ENCODE peak calls at places on chromosomes 6 and 20, in nine cellular contexts. I, N, Y, Z, R, J, F, L and K are unnamed samples.

GRCh38 chr6:52994789-52995078 is 350 bp downstream of the GSTA4 start:
- DNase-seq in R (no peak), I (no peak), Z (peak), L (peak), N (no peak), J (no peak), Y (no peak), F (no peak), K (no peak)

GRCh38 chr20:42735539-42735938 is 454.2 kb downstream of the PTPRT start:
- DNase-seq in F (no peak), R (no peak), Z (no peak), I (no peak), J (no peak), L (no peak), N (no peak), Y (no peak), K (no peak)

GRCh38 chr6:158780963-158781691 is 38.0 kb downstream of the EZR start:
- DNase-seq in Y (no peak), F (peak), Z (no peak), R (no peak), N (peak), L (no peak), J (no peak), I (peak), K (no peak)

GRCh38 chr20:14012671-14013070 is 17.4 kb downstream of the MACROD2 start:
- DNase-seq in N (no peak), F (no peak), I (no peak), R (no peak), J (no peak), Y (no peak), Z (no peak), L (no peak), K (no peak)

GRCh38 chr6:22099241-22099640 is 197.6 kb downstream of the PRL start:
- DNase-seq in R (no peak), L (no peak), J (no peak), F (no peak), N (no peak), Y (no peak), Z (no peak), I (no peak), K (no peak)

GRCh38 chr6:44257007-44257752 is at the start of gene SLC35B2:
- DNase-seq in F (peak), I (peak), N (peak), R (peak), J (peak), L (peak), Y (peak), Z (peak), K (peak)

GRCh38 chr6:73134588-73134987 is 90.7 kb downstream of the KHDC1L start:
- DNase-seq in J (peak), L (peak), Z (peak), N (peak), Y (peak), I (peak), F (no peak), R (peak), K (no peak)

GRCh38 chr6:106247293-106247692 is 78.3 kb downstream of the ATG5 start:
- DNase-seq in I (no peak), R (peak), N (peak), Y (no peak), Z (no peak), F (no peak), L (peak), J (peak), K (no peak)

GRCh38 chr6:150273457-150274309 is 95.1 kb upstream of the IYD start:
- DNase-seq in Z (no peak), N (no peak), I (no peak), J (no peak), Y (no peak), F (no peak), R (no peak), L (no peak), K (no peak)

GRCh38 chr20:3890410-3890751 is 1.2 kb downstream of the PANK2 start:
- DNase-seq in I (no peak), J (peak), L (peak), F (peak), Z (peak), N (peak), R (peak), Y (peak), K (no peak)

GRCh38 chr6:145213614-145214013 is 521.7 kb downstream of the EPM2A start:
- DNase-seq in Y (no peak), L (no peak), F (no peak), R (no peak), N (no peak), I (no peak), Z (no peak), J (no peak), K (peak)

GRCh38 chr6:136069119-136069518 is 181.0 kb downstream of the MTFR2 start:
- DNase-seq in N (no peak), R (peak), J (peak), Z (no peak), Y (peak), I (no peak), F (peak), L (peak), K (no peak)

GRCh38 chr20:35539756-35540212 is 2.1 kb upstream of the ERGIC3 start:
- DNase-seq in N (no peak), J (no peak), R (no peak), Y (peak), Z (peak), I (peak), F (no peak), L (no peak), K (no peak)

GRCh38 chr20:53896647-53897046 is 173.7 kb downstream of the BCAS1 start:
- DNase-seq in F (no peak), N (no peak), J (no peak), R (no peak), Z (no peak), L (no peak), I (no peak), Y (no peak), K (no peak)

GRCh38 chr6:1554881-1555569 is 54.7 kb upstream of the FOXC1 start:
- DNase-seq in Z (peak), N (peak), L (peak), Y (no peak), F (no peak), J (peak), I (no peak), R (peak), K (peak)

GRCh38 chr6:31792741-31793140 is 2.8 kb downstream of the VARS1 start:
- DNase-seq in F (peak), I (no peak), Z (no peak), Y (peak), L (peak), J (no peak), N (peak), R (peak), K (no peak)

GRCh38 chr6:109526905-109527628 is 44.0 kb upstream of the ZBTB24 start:
- DNase-seq in Y (peak), R (peak), J (peak), I (peak), F (peak), L (peak), N (peak), Z (peak), K (peak)

GRCh38 chr20:48659888-48660287 is 167.9 kb downstream of the PREX1 start:
- DNase-seq in J (no peak), Z (no peak), F (no peak), L (no peak), Y (no peak), N (no peak), R (no peak), I (no peak), K (no peak)

GRCh38 chr6:148429423-148429822 is 86.8 kb downstream of the SASH1 start:
- DNase-seq in I (no peak), J (no peak), F (no peak), R (no peak), Y (no peak), L (no peak), N (no peak), Z (no peak), K (no peak)

GRCh38 chr6:21754891-21755290 is 161.3 kb downstream of the SOX4 start:
- DNase-seq in F (peak), R (peak), N (peak), J (peak), Y (peak), I (peak), L (peak), Z (no peak), K (no peak)

GRCh38 chr6:26200918-26201721 is 113.9 kb downstream of the HFE start:
- DNase-seq in N (no peak), Z (peak), Y (no peak), F (no peak), J (no peak), R (no peak), L (no peak), I (no peak), K (no peak)
- H3K4me3 ChIP-seq in N (no peak), Z (peak), Y (no peak), F (no peak), J (no peak), R (no peak), L (no peak), I (no peak), K (no peak)

DNA sequence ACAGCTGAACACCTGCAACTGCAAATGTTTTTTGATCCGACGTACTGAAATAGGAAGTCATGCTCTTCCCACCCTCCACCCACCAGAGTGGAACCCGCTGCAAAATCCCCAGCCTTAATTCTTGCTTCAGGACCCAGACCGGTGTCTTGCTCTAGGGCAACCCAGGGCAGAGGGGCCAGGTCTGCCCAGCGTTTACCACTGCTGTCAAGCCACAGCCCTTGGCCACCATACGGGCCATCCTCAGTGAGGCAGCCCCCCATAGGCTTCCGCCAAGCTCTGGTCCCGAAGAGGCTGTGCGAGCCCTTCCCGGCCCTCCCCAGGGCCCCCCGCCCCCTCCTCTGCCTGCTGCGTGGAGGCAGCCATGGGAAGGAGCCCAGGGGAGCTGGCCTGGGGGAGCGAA is 334.4 kb downstream of the ZFAND3 start:
- DNase-seq in N (no peak), R (no peak), Z (no peak), J (no peak), F (no peak), L (no peak), Y (no peak), I (no peak), K (no peak)
- H2AFZ ChIP-seq in N (no peak), R (no peak), Z (no peak), J (no peak), F (no peak), L (no peak), Y (no peak), I (no peak), K (no peak)

DNA sequence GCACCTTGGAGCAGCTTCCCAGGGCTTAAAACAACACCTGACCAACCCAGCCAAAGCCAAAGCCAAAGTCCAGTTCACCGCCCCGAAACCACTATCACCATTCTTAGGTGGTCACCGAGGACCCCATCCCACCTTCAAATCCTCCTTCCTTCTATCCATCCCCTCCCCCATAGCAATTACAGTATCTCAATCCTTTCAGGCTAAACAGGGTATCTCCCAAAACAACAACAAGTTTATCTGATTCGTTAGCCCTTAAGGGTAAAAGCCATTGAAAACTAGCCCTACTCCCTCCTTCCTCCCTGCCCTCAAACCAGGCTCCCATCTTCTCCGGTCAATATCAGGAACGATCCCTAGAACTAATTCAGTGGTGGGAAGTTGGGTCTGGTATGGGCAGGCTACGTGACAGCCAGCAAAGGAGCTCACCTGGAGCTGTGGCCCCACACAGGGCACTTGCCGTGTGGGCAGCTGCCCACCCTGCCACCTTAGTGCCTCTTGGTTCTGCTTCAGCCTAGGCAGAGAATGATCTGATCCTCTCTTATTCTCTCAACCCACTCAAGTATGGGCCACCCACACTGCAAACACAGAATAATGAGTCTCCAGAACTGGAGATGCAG is 2.0 kb downstream of the ARHGAP18 start:
- DNase-seq in L (no peak), Y (no peak), Z (no peak), R (no peak), J (no peak), N (no peak), F (no peak), I (no peak), K (no peak)
- H3K4me3 ChIP-seq in L (no peak), Y (peak), Z (no peak), R (peak), J (peak), N (peak), F (peak), I (no peak), K (peak)

DNA sequence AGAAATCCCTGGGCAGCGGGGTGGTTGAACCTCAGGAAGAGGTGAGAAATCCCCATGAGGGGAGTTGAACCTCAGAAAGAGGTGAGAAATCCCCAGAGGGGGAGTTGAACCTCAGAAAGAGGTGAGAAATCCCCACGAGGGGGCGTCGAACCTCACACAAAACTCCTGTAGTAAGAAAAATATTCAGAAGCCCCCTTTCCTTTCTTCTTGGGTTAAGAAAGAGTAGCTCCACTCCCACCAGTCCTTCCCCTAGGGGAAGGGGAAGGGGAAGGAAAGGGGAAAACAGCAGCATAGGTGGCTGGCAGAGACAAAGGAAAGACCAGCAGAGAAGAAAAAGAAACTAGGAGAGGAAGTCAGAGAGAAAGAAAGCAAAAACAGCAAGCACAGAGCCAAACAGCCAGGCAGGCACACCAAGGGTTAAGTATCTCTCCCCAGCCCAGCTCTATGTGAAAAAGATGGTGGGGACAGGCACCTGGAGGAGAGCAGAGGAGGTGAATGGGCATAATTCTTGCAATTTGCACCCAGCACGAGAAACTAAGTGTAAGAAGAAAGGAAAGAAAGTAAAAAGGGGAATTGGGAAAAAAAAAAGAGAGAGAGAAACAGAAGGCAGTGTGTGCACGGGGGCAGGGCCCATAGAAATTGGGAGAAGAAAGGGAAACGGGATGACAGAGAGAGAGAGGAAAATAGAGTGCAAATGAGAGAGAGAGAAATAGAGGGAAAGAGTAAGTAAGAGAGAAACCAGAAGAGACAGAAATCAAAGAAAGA is 88.2 kb downstream of the PLG start:
- DNase-seq in Y (no peak), R (peak), Z (peak), J (no peak), L (no peak), F (no peak), N (no peak), I (no peak), K (no peak)
- H2AFZ ChIP-seq in Y (no peak), R (peak), Z (peak), J (no peak), L (no peak), F (peak), N (peak), I (no peak), K (no peak)

DNA sequence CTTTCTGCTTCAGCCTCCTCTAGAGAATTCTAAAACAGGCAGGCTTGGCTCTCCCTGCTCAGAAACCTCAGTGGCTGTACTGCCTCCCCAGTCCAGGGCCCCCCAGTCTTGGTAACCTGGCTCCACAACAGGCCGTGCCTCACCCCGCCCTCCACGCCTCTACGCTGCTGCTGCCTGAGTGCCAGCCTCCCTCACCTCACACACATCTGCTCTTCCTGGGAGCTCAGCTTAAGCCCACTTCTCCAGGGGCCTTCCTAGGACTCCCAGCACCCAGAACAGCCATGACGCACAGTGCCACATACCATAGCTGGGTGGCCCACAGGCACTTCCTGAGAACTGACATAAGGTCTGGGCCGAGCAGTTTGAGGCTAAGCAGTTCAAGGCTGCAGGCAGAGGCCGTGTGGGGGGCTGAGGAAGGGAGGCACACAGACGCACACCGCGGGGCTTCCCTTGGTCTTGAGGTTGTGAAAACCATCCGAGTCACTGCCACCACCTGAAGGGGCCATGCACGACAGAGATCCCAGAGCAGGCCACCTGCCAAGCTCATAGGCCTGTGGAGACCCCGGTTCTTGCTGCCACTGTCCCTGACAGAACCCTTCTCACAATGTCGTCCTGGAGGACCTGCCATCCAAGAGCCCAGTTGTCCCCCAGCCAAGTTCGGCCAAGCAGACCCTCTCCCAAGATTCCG is 42.6 kb downstream of the DSTN start:
- DNase-seq in L (peak), Y (peak), Z (peak), F (peak), I (peak), N (no peak), J (peak), R (peak), K (no peak)
- H3K4me3 ChIP-seq in L (no peak), Y (no peak), Z (no peak), F (no peak), I (no peak), N (no peak), J (no peak), R (no peak), K (no peak)

GRCh38 chr6:119323926-119324325 is 25.6 kb downstream of the MAN1A1 start:
- DNase-seq in R (no peak), N (no peak), I (no peak), Z (no peak), J (no peak), F (no peak), Y (peak), L (peak), K (no peak)
- H2AFZ ChIP-seq in R (no peak), N (no peak), I (no peak), Z (no peak), J (no peak), F (no peak), Y (no peak), L (no peak), K (no peak)

DNA sequence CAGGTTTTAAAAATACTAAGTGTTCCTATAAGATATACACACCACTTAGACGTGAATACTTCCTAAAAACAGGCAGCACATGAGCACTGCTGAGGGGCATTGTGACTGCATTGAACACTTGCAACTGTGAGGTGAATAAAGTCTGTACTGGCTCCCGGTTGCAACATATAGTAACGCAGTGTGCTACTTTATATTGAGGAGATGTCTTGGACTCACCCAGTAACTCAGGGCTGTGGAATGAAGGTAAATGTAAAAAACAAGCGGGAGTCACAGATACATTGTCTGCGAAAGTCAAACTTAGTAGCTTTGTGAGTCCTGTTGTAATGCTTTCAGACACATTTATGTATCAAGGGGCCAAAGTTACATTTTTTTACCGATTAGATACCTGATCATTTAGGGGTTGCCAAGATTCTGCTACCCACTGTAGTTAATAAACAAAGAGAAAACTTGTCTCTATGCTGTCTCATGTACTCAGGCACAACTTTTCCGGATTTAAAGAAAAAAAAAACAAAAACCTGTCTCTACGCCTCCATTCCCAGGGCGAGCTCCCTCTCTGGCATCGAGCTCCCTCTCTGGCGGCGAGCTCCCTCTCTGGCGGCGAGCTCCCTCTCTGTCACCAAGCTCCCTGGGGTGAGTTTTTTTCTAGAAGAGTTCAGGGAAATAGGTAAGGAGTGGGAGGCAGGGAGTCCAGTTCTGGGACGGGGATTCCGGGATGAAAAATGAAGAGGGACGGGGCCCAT is 16.8 kb upstream of the HLA-A start:
- DNase-seq in N (no peak), Y (no peak), L (no peak), I (no peak), F (peak), J (peak), R (peak), Z (no peak), K (no peak)
- H3K4me3 ChIP-seq in N (no peak), Y (no peak), L (peak), I (no peak), F (peak), J (peak), R (peak), Z (peak), K (no peak)

DNA sequence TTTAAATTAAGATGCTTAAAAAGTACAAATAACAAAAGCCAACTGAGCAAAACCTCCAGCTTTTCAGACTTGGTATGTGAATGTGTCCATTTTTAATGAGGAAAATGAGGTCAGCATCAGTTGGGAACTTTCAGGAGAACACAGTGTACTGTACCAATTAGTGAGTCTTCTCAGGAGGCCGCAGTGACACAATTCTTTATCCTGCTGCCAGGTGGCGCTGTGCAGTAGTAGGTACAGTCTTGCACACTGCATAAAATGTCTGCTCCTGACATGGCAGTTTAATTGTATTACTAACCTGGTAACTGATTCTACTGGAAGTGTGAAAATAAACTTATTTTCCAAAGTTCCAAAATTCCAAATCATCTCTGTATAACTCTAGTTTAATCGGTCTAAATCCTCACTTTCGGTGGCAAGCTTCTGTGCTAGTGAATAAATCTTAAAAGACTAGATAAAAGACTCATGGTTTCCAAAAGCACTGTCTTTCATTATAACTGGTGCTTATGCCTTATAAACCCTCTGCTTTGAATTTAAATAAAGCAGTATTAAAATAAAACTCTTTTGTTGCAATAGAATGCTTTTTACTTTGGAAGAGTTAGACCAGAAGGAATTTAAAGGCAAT is 214.8 kb upstream of the MMS22L start:
- DNase-seq in L (peak), F (peak), N (peak), Z (peak), Y (peak), J (peak), R (peak), I (peak), K (peak)
- H2AFZ ChIP-seq in L (no peak), F (no peak), N (peak), Z (no peak), Y (no peak), J (no peak), R (peak), I (no peak), K (peak)

GRCh38 chr6:133093957-133094356 is 147.2 kb upstream of the EYA4 start:
- DNase-seq in J (no peak), L (no peak), I (no peak), N (peak), Y (no peak), F (peak), R (no peak), Z (no peak), K (no peak)
- H3K4me3 ChIP-seq in J (no peak), L (no peak), I (no peak), N (no peak), Y (no peak), F (no peak), R (no peak), Z (no peak), K (no peak)